ENCODE peak calls at places on chromosomes 16 and 17, in nine cellular contexts. N is IMR-90; A is spleen; I is dorsolateral prefrontal cortex; V is psoas muscle; B is CD8-positive, alpha-beta memory T cell; C is heart left ventricle; F is heart right ventricle; W is colonic mucosa. D is an unnamed sample.

GRCh38 chr17:21365016-21365415 is 11.1 kb upstream of the KCNJ12 start:
- DNase-seq in N (no peak), A (no peak), I (no peak), V (no peak), B (no peak), C (no peak), F (no peak), W (no peak), D (no peak)

GRCh38 chr16:69326172-69326873 is 4.1 kb downstream of the PDF start:
- DNase-seq in N (no peak), A (no peak), I (no peak), V (no peak), B (no peak), C (no peak), F (no peak), W (peak; percentile 72), D (no peak)

GRCh38 chr17:80751070-80751459 is 206.4 kb downstream of the RPTOR start:
- DNase-seq in N (peak; percentile 16), A (no peak), I (peak; percentile 59), V (peak; percentile 62), B (no peak), C (no peak), F (no peak), W (no peak), D (peak; percentile 43)

GRCh38 chr16:81688182-81688581 is 90.9 kb upstream of the PLCG2 start:
- DNase-seq in N (peak; percentile 10), A (no peak), I (no peak), V (no peak), B (no peak), C (no peak), F (no peak), W (no peak), D (no peak)

GRCh38 chr17:63406689-63407330 is 39.3 kb downstream of the CYB561 start:
- DNase-seq in N (peak; percentile 97), A (no peak), I (no peak), V (no peak), B (peak; percentile 33), C (peak; percentile 65), F (peak; percentile 85), W (peak; percentile 84), D (peak; percentile 63)

GRCh38 chr17:41386227-41386626 is 4.1 kb upstream of the KRT34 start:
- DNase-seq in N (no peak), A (no peak), I (no peak), V (no peak), B (no peak), C (no peak), F (no peak), W (no peak), D (no peak)

GRCh38 chr17:69473801-69474170 is 59.3 kb downstream of the MAP2K6 start:
- DNase-seq in N (peak; percentile 72), A (no peak), I (no peak), V (no peak), B (no peak), C (no peak), F (no peak), W (no peak), D (no peak)

GRCh38 chr16:70465999-70466811 is 11.8 kb downstream of the FCSK start:
- DNase-seq in N (no peak), A (no peak), I (no peak), V (no peak), B (no peak), C (no peak), F (no peak), W (no peak), D (no peak)

GRCh38 chr17:41015473-41015872 is 6.5 kb upstream of the KRTAP3-1 start:
- DNase-seq in N (no peak), A (no peak), I (no peak), V (no peak), B (no peak), C (no peak), F (no peak), W (no peak), D (no peak)

GRCh38 chr17:19935169-19935568 is 42.5 kb downstream of the AKAP10 start:
- DNase-seq in N (peak; percentile 76), A (no peak), I (no peak), V (no peak), B (no peak), C (no peak), F (no peak), W (no peak), D (no peak)

GRCh38 chr17:38565853-38566665 is 39.7 kb downstream of the SRCIN1 start:
- DNase-seq in N (no peak), A (no peak), I (no peak), V (no peak), B (no peak), C (no peak), F (no peak), W (no peak), D (no peak)

GRCh38 chr17:38566666-38567031 is 39.1 kb downstream of the SRCIN1 start:
- DNase-seq in N (no peak), A (no peak), I (no peak), V (no peak), B (no peak), C (no peak), F (no peak), W (no peak), D (no peak)

GRCh38 chr17:38563362-38564253 is 42.1 kb downstream of the SRCIN1 start:
- DNase-seq in N (no peak), A (no peak), I (no peak), V (no peak), B (no peak), C (no peak), F (no peak), W (no peak), D (no peak)

GRCh38 chr17:38564254-38564605 is 41.5 kb downstream of the SRCIN1 start:
- DNase-seq in N (no peak), A (no peak), I (no peak), V (no peak), B (no peak), C (no peak), F (no peak), W (no peak), D (no peak)

GRCh38 chr17:38564869-38565268 is 40.9 kb downstream of the SRCIN1 start:
- DNase-seq in N (no peak), A (no peak), I (no peak), V (no peak), B (no peak), C (no peak), F (no peak), W (no peak), D (no peak)
- H3K27me3 ChIP-seq in N (peaks cover 92% of the 10 kb centered on the region), A (peaks cover 100% of the 10 kb centered on the region), I (no peaks in the 10 kb centered on the region), V (peaks cover 86% of the 10 kb centered on the region), B (peaks cover 86% of the 10 kb centered on the region), C (peaks cover 76% of the 10 kb centered on the region), F (peaks cover 94% of the 10 kb centered on the region), W (peaks cover 44% of the 10 kb centered on the region), D (no peaks in the 10 kb centered on the region)

GRCh38 chr16:88009566-88010342 is 58.5 kb downstream of the BANP start:
- DNase-seq in N (peak; percentile 20), A (no peak), I (no peak), V (no peak), B (no peak), C (no peak), F (no peak), W (no peak), D (no peak)

GRCh38 chr16:88010971-88011483 is 59.8 kb downstream of the BANP start:
- DNase-seq in N (no peak), A (no peak), I (peak; percentile 22), V (no peak), B (no peak), C (no peak), F (no peak), W (no peak), D (no peak)

GRCh38 chr16:88012360-88012759 is 61.1 kb downstream of the BANP start:
- DNase-seq in N (no peak), A (no peak), I (no peak), V (no peak), B (no peak), C (no peak), F (no peak), W (no peak), D (no peak)

GRCh38 chr16:88008835-88009234 is 57.6 kb downstream of the BANP start:
- DNase-seq in N (no peak), A (no peak), I (no peak), V (no peak), B (no peak), C (no peak), F (no peak), W (no peak), D (no peak)

GRCh38 chr16:88010343-88010970 is 59.2 kb downstream of the BANP start:
- DNase-seq in N (no peak), A (no peak), I (peak; percentile 60), V (no peak), B (no peak), C (no peak), F (no peak), W (no peak), D (no peak)
- H3K27me3 ChIP-seq in N (no peaks in the 10 kb centered on the region), A (no peaks in the 10 kb centered on the region), I (no peaks in the 10 kb centered on the region), V (no peaks in the 10 kb centered on the region), B (no peaks in the 10 kb centered on the region), C (no peaks in the 10 kb centered on the region), F (no peaks in the 10 kb centered on the region), W (no peaks in the 10 kb centered on the region), D (no peaks in the 10 kb centered on the region)

GRCh38 chr17:32609085-32609484 is 122.3 kb downstream of the CDK5R1 start:
- DNase-seq in N (no peak), A (peak; percentile 92), I (no peak), V (peak; percentile 56), B (peak; percentile 47), C (peak; percentile 57), F (peak; percentile 34), W (peak; percentile 24), D (no peak)

GRCh38 chr17:32610027-32610650 is 123.3 kb downstream of the CDK5R1 start:
- DNase-seq in N (no peak), A (no peak), I (no peak), V (no peak), B (no peak), C (no peak), F (no peak), W (no peak), D (no peak)

GRCh38 chr17:32608267-32608666 is 121.5 kb downstream of the CDK5R1 start:
- DNase-seq in N (no peak), A (no peak), I (no peak), V (no peak), B (no peak), C (no peak), F (no peak), W (no peak), D (no peak)

GRCh38 chr17:32604966-32605365 is 118.2 kb downstream of the CDK5R1 start:
- DNase-seq in N (no peak), A (no peak), I (no peak), V (no peak), B (no peak), C (no peak), F (no peak), W (no peak), D (no peak)

GRCh38 chr17:32610943-32611342 is 124.2 kb downstream of the CDK5R1 start:
- DNase-seq in N (no peak), A (no peak), I (peak; percentile 34), V (no peak), B (no peak), C (no peak), F (no peak), W (no peak), D (no peak)
- H3K27me3 ChIP-seq in N (no peaks in the 10 kb centered on the region), A (no peaks in the 10 kb centered on the region), I (no peaks in the 10 kb centered on the region), V (no peaks in the 10 kb centered on the region), B (no peaks in the 10 kb centered on the region), C (no peaks in the 10 kb centered on the region), F (no peaks in the 10 kb centered on the region), W (no peaks in the 10 kb centered on the region), D (no peaks in the 10 kb centered on the region)

DNA sequence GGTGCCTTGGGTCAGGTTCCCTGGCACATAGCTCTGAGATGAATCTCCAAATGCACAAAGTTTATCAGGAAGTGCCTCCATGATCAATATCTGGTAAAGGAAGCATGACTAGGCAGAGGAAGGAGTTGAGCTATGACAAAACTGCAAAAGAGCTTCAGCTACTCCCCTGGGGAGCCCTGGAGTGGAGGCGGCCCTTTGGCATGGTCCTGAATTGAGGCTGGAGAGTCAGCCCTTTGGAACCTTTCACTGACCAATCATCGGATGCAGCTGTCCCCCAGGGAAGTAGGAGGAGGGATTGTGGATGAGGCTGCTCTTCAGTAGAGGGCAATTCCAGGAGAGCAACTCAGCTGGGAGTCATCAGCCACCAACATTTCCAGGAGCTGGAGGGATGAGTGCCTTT is 46.1 kb upstream of the NLRP1 start:
- DNase-seq in N (peak; percentile 46), A (no peak), I (no peak), V (no peak), B (no peak), C (no peak), F (no peak), W (no peak), D (no peak)
- H3K27me3 ChIP-seq in N (peaks cover 1% of the 10 kb centered on the region), A (peaks cover 22% of the 10 kb centered on the region), I (no peaks in the 10 kb centered on the region), V (peaks cover 46% of the 10 kb centered on the region), B (no peaks in the 10 kb centered on the region), C (no peaks in the 10 kb centered on the region), F (no peaks in the 10 kb centered on the region), W (no peaks in the 10 kb centered on the region), D (no peaks in the 10 kb centered on the region)